ENCODE peak calls at places on chromosomes 16 and 17, in ten cellular contexts. One of them, this sample, is unnamed.

GRCh38 chr16:9417898-9418297 is 326.5 kb downstream of the HAPSTR1 start:
- DNase-seq in NB4: no peak
- DNase-seq in left ventricle myocardium inferior: no peak
- DNase-seq in AG10803: no peak
- DNase-seq in BJ: no peak
- DNase-seq in CD8-positive, alpha-beta memory T cell: no peak
- DNase-seq in AG04449: no peak
- DNase-seq in HCT116: no peak
- DNase-seq in endothelial cell of umbilical vein: no peak
- DNase-seq in ovary: no peak
- DNase-seq in this sample: no peak

GRCh38 chr16:80007216-80007615 is 406.7 kb upstream of the MAF start:
- DNase-seq in ovary: no peak
- DNase-seq in NB4: no peak
- DNase-seq in AG10803: no peak
- DNase-seq in endothelial cell of umbilical vein: no peak
- DNase-seq in BJ: no peak
- DNase-seq in CD8-positive, alpha-beta memory T cell: no peak
- DNase-seq in HCT116: no peak
- DNase-seq in AG04449: no peak
- DNase-seq in left ventricle myocardium inferior: no peak
- DNase-seq in this sample: no peak

GRCh38 chr16:72110662-72111615 is 17.3 kb downstream of the DHX38 start:
- DNase-seq in ovary: no peak
- DNase-seq in BJ: no peak
- DNase-seq in endothelial cell of umbilical vein: no peak
- DNase-seq in CD8-positive, alpha-beta memory T cell: no peak
- DNase-seq in NB4: no peak
- DNase-seq in AG04449: no peak
- DNase-seq in left ventricle myocardium inferior: no peak
- DNase-seq in HCT116: no peak
- DNase-seq in AG10803: no peak
- DNase-seq in this sample: no peak

GRCh38 chr16:88705746-88706287 is 391 bp downstream of the RNF166 start:
- DNase-seq in left ventricle myocardium inferior: no peak
- DNase-seq in ovary: no peak
- DNase-seq in BJ: no peak
- DNase-seq in NB4: no peak
- DNase-seq in AG04449: no peak
- DNase-seq in HCT116: no peak
- DNase-seq in CD8-positive, alpha-beta memory T cell: no peak
- DNase-seq in AG10803: no peak
- DNase-seq in endothelial cell of umbilical vein: peak
- DNase-seq in this sample: no peak

GRCh38 chr17:77212081-77212832 is 71.5 kb downstream of the SEC14L1 start:
- DNase-seq in AG10803: no peak
- DNase-seq in AG04449: no peak
- DNase-seq in CD8-positive, alpha-beta memory T cell: no peak
- DNase-seq in left ventricle myocardium inferior: no peak
- DNase-seq in ovary: no peak
- DNase-seq in BJ: no peak
- DNase-seq in endothelial cell of umbilical vein: no peak
- DNase-seq in HCT116: no peak
- DNase-seq in NB4: peak
- DNase-seq in this sample: no peak

GRCh38 chr17:14061666-14062560 is 7.4 kb upstream of the COX10 start:
- DNase-seq in AG10803: peak
- DNase-seq in AG04449: peak
- DNase-seq in HCT116: no peak
- DNase-seq in CD8-positive, alpha-beta memory T cell: no peak
- DNase-seq in left ventricle myocardium inferior: no peak
- DNase-seq in endothelial cell of umbilical vein: peak
- DNase-seq in NB4: no peak
- DNase-seq in ovary: no peak
- DNase-seq in BJ: no peak
- DNase-seq in this sample: no peak

GRCh38 chr17:16989230-16989952 is 17.5 kb upstream of the TNFRSF13B start:
- DNase-seq in left ventricle myocardium inferior: no peak
- DNase-seq in BJ: no peak
- DNase-seq in AG10803: no peak
- DNase-seq in CD8-positive, alpha-beta memory T cell: no peak
- DNase-seq in HCT116: no peak
- DNase-seq in NB4: peak
- DNase-seq in ovary: no peak
- DNase-seq in AG04449: no peak
- DNase-seq in endothelial cell of umbilical vein: no peak
- DNase-seq in this sample: no peak

GRCh38 chr17:4536742-4537411 is 18.3 kb downstream of the MYBBP1A start:
- DNase-seq in CD8-positive, alpha-beta memory T cell: no peak
- DNase-seq in AG10803: peak
- DNase-seq in ovary: peak
- DNase-seq in BJ: no peak
- DNase-seq in HCT116: no peak
- DNase-seq in endothelial cell of umbilical vein: peak
- DNase-seq in AG04449: no peak
- DNase-seq in left ventricle myocardium inferior: peak
- DNase-seq in NB4: peak
- DNase-seq in this sample: no peak

GRCh38 chr17:63071797-63072196 is 105.8 kb downstream of the TANC2 start:
- DNase-seq in ovary: no peak
- DNase-seq in AG10803: no peak
- DNase-seq in CD8-positive, alpha-beta memory T cell: no peak
- DNase-seq in HCT116: no peak
- DNase-seq in left ventricle myocardium inferior: no peak
- DNase-seq in BJ: no peak
- DNase-seq in endothelial cell of umbilical vein: no peak
- DNase-seq in AG04449: no peak
- DNase-seq in NB4: no peak
- DNase-seq in this sample: no peak

GRCh38 chr17:40121886-40122465 is at the start of gene MSL1:
- DNase-seq in AG10803: peak
- DNase-seq in CD8-positive, alpha-beta memory T cell: peak
- DNase-seq in endothelial cell of umbilical vein: peak
- DNase-seq in left ventricle myocardium inferior: peak
- DNase-seq in ovary: peak
- DNase-seq in HCT116: no peak
- DNase-seq in AG04449: no peak
- DNase-seq in BJ: no peak
- DNase-seq in NB4: peak
- DNase-seq in this sample: no peak

GRCh38 chr16:89815639-89816348 is 653 bp downstream of the FANCA start:
- DNase-seq in endothelial cell of umbilical vein: no peak
- DNase-seq in left ventricle myocardium inferior: no peak
- DNase-seq in HCT116: no peak
- DNase-seq in AG04449: no peak
- DNase-seq in BJ: no peak
- DNase-seq in NB4: peak
- DNase-seq in CD8-positive, alpha-beta memory T cell: no peak
- DNase-seq in AG10803: no peak
- DNase-seq in ovary: no peak
- DNase-seq in this sample: no peak

GRCh38 chr17:57121308-57122042 is 36.4 kb downstream of the AKAP1 start:
- DNase-seq in ovary: peak
- DNase-seq in AG10803: peak
- DNase-seq in BJ: no peak
- DNase-seq in left ventricle myocardium inferior: no peak
- DNase-seq in NB4: peak
- DNase-seq in AG04449: peak
- DNase-seq in HCT116: no peak
- DNase-seq in CD8-positive, alpha-beta memory T cell: no peak
- DNase-seq in endothelial cell of umbilical vein: peak
- DNase-seq in this sample: no peak

GRCh38 chr17:42584880-42585279 is 7.4 kb upstream of the PSMC3IP start:
- DNase-seq in endothelial cell of umbilical vein: no peak
- DNase-seq in BJ: no peak
- DNase-seq in AG10803: no peak
- DNase-seq in NB4: peak
- DNase-seq in AG04449: no peak
- DNase-seq in ovary: no peak
- DNase-seq in HCT116: no peak
- DNase-seq in CD8-positive, alpha-beta memory T cell: no peak
- DNase-seq in left ventricle myocardium inferior: no peak
- DNase-seq in this sample: no peak

GRCh38 chr17:73091410-73091769 is 1.1 kb downstream of the SLC39A11 start:
- DNase-seq in ovary: no peak
- DNase-seq in AG04449: no peak
- DNase-seq in BJ: no peak
- DNase-seq in left ventricle myocardium inferior: no peak
- DNase-seq in HCT116: no peak
- DNase-seq in endothelial cell of umbilical vein: no peak
- DNase-seq in NB4: no peak
- DNase-seq in AG10803: no peak
- DNase-seq in CD8-positive, alpha-beta memory T cell: no peak
- DNase-seq in this sample: no peak
- H3K4me3 ChIP-seq in ovary: no peak
- H3K4me3 ChIP-seq in AG04449: peak
- H3K4me3 ChIP-seq in BJ: no peak
- H3K4me3 ChIP-seq in left ventricle myocardium inferior: peak
- H3K4me3 ChIP-seq in HCT116: peak
- H3K4me3 ChIP-seq in endothelial cell of umbilical vein: no peak
- H3K4me3 ChIP-seq in NB4: peak
- H3K4me3 ChIP-seq in AG10803: peak
- H3K4me3 ChIP-seq in CD8-positive, alpha-beta memory T cell: peak
- H3K4me3 ChIP-seq in this sample: peak

GRCh38 chr16:46843898-46844642 is 13.1 kb upstream of the C16orf87 start:
- DNase-seq in CD8-positive, alpha-beta memory T cell: no peak
- DNase-seq in AG04449: no peak
- DNase-seq in ovary: no peak
- DNase-seq in BJ: no peak
- DNase-seq in NB4: no peak
- DNase-seq in endothelial cell of umbilical vein: no peak
- DNase-seq in AG10803: no peak
- DNase-seq in left ventricle myocardium inferior: no peak
- DNase-seq in HCT116: no peak
- DNase-seq in this sample: no peak
- H3K4me3 ChIP-seq in CD8-positive, alpha-beta memory T cell: no peak
- H3K4me3 ChIP-seq in AG04449: no peak
- H3K4me3 ChIP-seq in ovary: no peak
- H3K4me3 ChIP-seq in BJ: no peak
- H3K4me3 ChIP-seq in NB4: no peak
- H3K4me3 ChIP-seq in endothelial cell of umbilical vein: no peak
- H3K4me3 ChIP-seq in AG10803: no peak
- H3K4me3 ChIP-seq in left ventricle myocardium inferior: no peak
- H3K4me3 ChIP-seq in HCT116: no peak
- H3K4me3 ChIP-seq in this sample: no peak

DNA sequence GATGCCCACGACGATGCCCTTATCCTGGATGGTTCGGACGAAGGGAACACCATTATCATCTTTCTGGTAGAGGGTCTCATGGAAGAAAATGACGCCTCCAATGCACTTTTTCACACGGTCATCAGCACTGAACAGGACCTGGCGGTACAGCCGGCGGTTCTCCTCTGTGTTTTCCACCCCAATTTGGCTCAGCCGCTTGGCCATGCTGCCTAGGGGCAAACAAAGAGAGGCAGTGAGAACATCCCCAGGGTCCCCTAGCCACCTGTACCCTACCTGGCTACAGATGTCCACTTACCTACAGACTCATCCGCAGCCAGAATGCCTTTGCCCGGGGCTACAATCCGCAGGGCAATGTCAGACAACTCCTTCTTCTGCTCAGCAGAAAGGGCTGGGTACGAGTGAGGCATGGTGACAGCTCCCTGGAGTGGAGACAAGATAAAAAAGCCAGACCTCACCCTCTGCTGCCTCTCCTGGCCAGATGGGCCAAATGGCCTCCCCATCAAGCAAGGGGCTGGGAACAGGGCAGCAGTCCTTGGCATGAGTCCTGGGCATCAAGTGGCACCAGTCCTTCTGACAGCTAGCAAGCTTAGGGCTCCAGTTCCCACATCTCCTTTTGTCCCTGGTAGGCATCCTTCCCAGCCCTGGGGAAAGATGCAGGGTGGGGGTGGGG is 1.4 kb downstream of the ALDOC start:
- DNase-seq in CD8-positive, alpha-beta memory T cell: no peak
- DNase-seq in ovary: no peak
- DNase-seq in left ventricle myocardium inferior: peak
- DNase-seq in HCT116: no peak
- DNase-seq in BJ: no peak
- DNase-seq in AG04449: no peak
- DNase-seq in endothelial cell of umbilical vein: no peak
- DNase-seq in NB4: no peak
- DNase-seq in AG10803: no peak
- DNase-seq in this sample: no peak
- H3K4me3 ChIP-seq in CD8-positive, alpha-beta memory T cell: no peak
- H3K4me3 ChIP-seq in ovary: no peak
- H3K4me3 ChIP-seq in left ventricle myocardium inferior: peak
- H3K4me3 ChIP-seq in HCT116: no peak
- H3K4me3 ChIP-seq in BJ: no peak
- H3K4me3 ChIP-seq in AG04449: no peak
- H3K4me3 ChIP-seq in endothelial cell of umbilical vein: no peak
- H3K4me3 ChIP-seq in NB4: no peak
- H3K4me3 ChIP-seq in AG10803: no peak
- H3K4me3 ChIP-seq in this sample: no peak

DNA sequence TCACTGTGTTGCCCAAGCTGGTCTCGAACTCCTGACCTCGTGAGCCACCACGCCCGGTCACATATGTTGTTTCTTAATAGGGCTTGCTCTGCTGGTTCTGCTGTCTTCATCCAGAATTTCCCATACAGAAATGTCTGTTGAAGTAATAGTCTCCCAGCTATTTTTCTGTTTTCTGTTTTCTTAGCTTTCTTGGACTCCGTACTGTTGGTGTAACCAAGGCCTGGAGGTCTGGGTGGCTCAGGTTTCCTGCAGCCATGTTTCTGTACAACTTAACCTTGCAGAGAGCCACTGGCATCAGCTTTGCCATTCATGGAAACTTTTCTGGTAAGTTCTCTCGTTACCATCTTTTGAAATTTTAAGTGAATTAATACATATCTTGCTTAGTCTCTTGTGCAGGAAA is 2.8 kb downstream of the SF3B3 start:
- DNase-seq in ovary: no peak
- DNase-seq in HCT116: no peak
- DNase-seq in left ventricle myocardium inferior: no peak
- DNase-seq in NB4: peak
- DNase-seq in AG10803: no peak
- DNase-seq in endothelial cell of umbilical vein: no peak
- DNase-seq in BJ: no peak
- DNase-seq in CD8-positive, alpha-beta memory T cell: no peak
- DNase-seq in AG04449: no peak
- DNase-seq in this sample: no peak
- H3K4me3 ChIP-seq in ovary: no peak
- H3K4me3 ChIP-seq in HCT116: no peak
- H3K4me3 ChIP-seq in left ventricle myocardium inferior: no peak
- H3K4me3 ChIP-seq in NB4: peak
- H3K4me3 ChIP-seq in AG10803: no peak
- H3K4me3 ChIP-seq in endothelial cell of umbilical vein: no peak
- H3K4me3 ChIP-seq in BJ: no peak
- H3K4me3 ChIP-seq in CD8-positive, alpha-beta memory T cell: no peak
- H3K4me3 ChIP-seq in AG04449: no peak
- H3K4me3 ChIP-seq in this sample: peak

GRCh38 chr16:57113664-57114063 is 21.3 kb downstream of the CPNE2 start:
- DNase-seq in BJ: no peak
- DNase-seq in CD8-positive, alpha-beta memory T cell: no peak
- DNase-seq in AG04449: no peak
- DNase-seq in AG10803: no peak
- DNase-seq in HCT116: no peak
- DNase-seq in left ventricle myocardium inferior: no peak
- DNase-seq in ovary: no peak
- DNase-seq in NB4: no peak
- DNase-seq in endothelial cell of umbilical vein: no peak
- DNase-seq in this sample: no peak
- H3K4me3 ChIP-seq in BJ: no peak
- H3K4me3 ChIP-seq in CD8-positive, alpha-beta memory T cell: no peak
- H3K4me3 ChIP-seq in AG04449: no peak
- H3K4me3 ChIP-seq in AG10803: no peak
- H3K4me3 ChIP-seq in HCT116: no peak
- H3K4me3 ChIP-seq in left ventricle myocardium inferior: no peak
- H3K4me3 ChIP-seq in ovary: no peak
- H3K4me3 ChIP-seq in NB4: no peak
- H3K4me3 ChIP-seq in endothelial cell of umbilical vein: no peak
- H3K4me3 ChIP-seq in this sample: no peak

This sample was measured in SK-N-MC.